ENCODE peak calls at places on chromosomes 7 and 10, in ten cellular contexts. B is fibroblast of lung, V is NB4, S is PC-3, Q is BJ, P is HCT116, K is Panc1, M is pancreas, F is BE2C, Y is astrocyte of the spinal cord. A is an unnamed sample.

GRCh38 chr10:21281765-21282484 is 243.6 kb downstream of the SKIDA1 start:
- DNase-seq in F (no peak), V (no peak), B (no peak), Q (no peak), K (no peak), Y (no peak), M (no peak), P (no peak), S (no peak), A (no peak)

GRCh38 chr10:5488272-5489161 is 10.9 kb downstream of the CALML5 start:
- DNase-seq in B (no peak), K (no peak), V (no peak), Y (no peak), Q (no peak), M (no peak), S (peak), F (no peak), P (peak), A (peak)

GRCh38 chr7:29988391-29989256 is 977 bp downstream of the SCRN1 start:
- DNase-seq in S (peak), M (peak), Y (peak), F (peak), K (peak), V (no peak), B (peak), P (peak), Q (peak), A (peak)

GRCh38 chr7:74203157-74203556 is 6.6 kb upstream of the LAT2 start:
- DNase-seq in Q (no peak), B (peak), S (peak), M (no peak), Y (peak), P (no peak), V (peak), K (no peak), F (peak), A (peak)

GRCh38 chr10:132837905-132838304 is 52.0 kb upstream of the NKX6-2 start:
- DNase-seq in P (no peak), M (peak), B (no peak), F (no peak), K (no peak), S (no peak), Q (no peak), Y (no peak), V (no peak), A (no peak)

GRCh38 chr10:102334106-102334505 is 61.4 kb upstream of the NFKB2 start:
- DNase-seq in Q (no peak), V (no peak), B (peak), K (no peak), S (no peak), F (peak), M (no peak), Y (peak), P (no peak), A (no peak)

GRCh38 chr10:97153276-97153850 is 32.4 kb downstream of the SLIT1 start:
- DNase-seq in P (no peak), V (no peak), K (no peak), M (no peak), Q (no peak), S (no peak), Y (no peak), B (no peak), F (no peak), A (no peak)

GRCh38 chr10:58219875-58220274 is 47.8 kb downstream of the IPMK start:
- DNase-seq in F (no peak), Y (no peak), S (no peak), M (no peak), P (no peak), K (no peak), V (no peak), Q (no peak), B (peak), A (no peak)

GRCh38 chr10:103394180-103394579 is 2.1 kb downstream of the ATP5MK start:
- DNase-seq in P (no peak), M (no peak), K (no peak), S (no peak), Q (no peak), F (no peak), V (peak), B (peak), Y (no peak), A (no peak)

GRCh38 chr7:139853576-139854511 is 24.8 kb downstream of the TBXAS1 start:
- DNase-seq in S (peak), Y (peak), Q (no peak), V (peak), K (no peak), P (no peak), F (no peak), B (peak), M (no peak), A (peak)

GRCh38 chr10:112217413-112218390 is 34.1 kb upstream of the GPAM start:
- DNase-seq in S (no peak), Q (no peak), B (no peak), P (no peak), F (no peak), M (no peak), Y (no peak), V (no peak), K (no peak), A (no peak)

GRCh38 chr7:137832382-137832781 is 14.4 kb downstream of the DGKI start:
- DNase-seq in F (no peak), K (no peak), V (no peak), Y (no peak), B (no peak), S (no peak), M (no peak), P (no peak), Q (no peak), A (no peak)

GRCh38 chr10:14451341-14451740 is 120.6 kb upstream of the FRMD4A start:
- DNase-seq in M (no peak), V (no peak), Y (no peak), S (no peak), P (no peak), Q (no peak), K (no peak), B (peak), F (no peak), A (no peak)

GRCh38 chr10:49486009-49486408 is 52.9 kb downstream of the ERCC6 start:
- DNase-seq in B (no peak), V (no peak), M (no peak), K (no peak), F (no peak), S (no peak), Y (no peak), P (no peak), Q (no peak), A (no peak)

GRCh38 chr10:129915526-129916378 is 48.3 kb downstream of the EBF3 start:
- DNase-seq in F (no peak), V (no peak), B (no peak), M (no peak), Q (no peak), Y (no peak), S (no peak), K (no peak), P (no peak), A (no peak)

GRCh38 chr10:3805791-3806381 is 20.9 kb upstream of the KLF6 start:
- DNase-seq in Q (no peak), M (no peak), S (peak), Y (peak), B (peak), K (no peak), P (peak), F (peak), V (peak), A (peak)

GRCh38 chr7:2231992-2232765 is 566 bp downstream of the MAD1L1 start:
- DNase-seq in Q (no peak), P (no peak), V (peak), S (no peak), Y (no peak), K (no peak), B (peak), M (peak), F (peak), A (no peak)

GRCh38 chr10:117137911-117138642 is at the start of gene VAX1:
- DNase-seq in S (peak), P (no peak), Y (no peak), B (no peak), K (no peak), V (no peak), M (peak), F (no peak), Q (no peak), A (no peak)

GRCh38 chr10:120365872-120366271 is 91.2 kb upstream of the PLPP4 start:
- DNase-seq in K (no peak), S (peak), F (no peak), V (no peak), P (no peak), Y (peak), M (no peak), B (peak), Q (no peak), A (peak)

GRCh38 chr7:98086231-98086855 is 20.3 kb upstream of the LMTK2 start:
- DNase-seq in V (peak), Q (no peak), F (no peak), P (no peak), K (no peak), B (no peak), Y (no peak), M (peak), S (peak), A (peak)

GRCh38 chr7:38699481-38699880 is 68.3 kb upstream of the AMPH start:
- DNase-seq in K (no peak), F (no peak), M (no peak), Q (peak), S (no peak), P (no peak), B (peak), Y (no peak), V (no peak), A (peak)

GRCh38 chr10:49446031-49446430 is 50.1 kb upstream of the DRGX start:
- DNase-seq in Y (peak), K (no peak), V (peak), P (no peak), F (no peak), B (peak), S (peak), M (no peak), Q (no peak), A (peak)

GRCh38 chr7:99393363-99394187 is 14.8 kb downstream of the PDAP1 start:
- DNase-seq in B (no peak), F (peak), M (peak), V (no peak), K (no peak), S (no peak), Y (peak), Q (no peak), P (no peak), A (no peak)

GRCh38 chr10:131288648-131289047 is 22.9 kb downstream of the TCERG1L start:
- DNase-seq in Q (no peak), B (no peak), S (no peak), V (no peak), M (no peak), P (no peak), Y (no peak), K (no peak), F (no peak), A (no peak)

GRCh38 chr10:132248455-132249231 is 59.1 kb downstream of the STK32C start:
- DNase-seq in K (no peak), B (no peak), S (peak), F (peak), V (no peak), M (peak), Y (no peak), P (peak), Q (no peak), A (no peak)

GRCh38 chr10:32189400-32190084 is 133.3 kb upstream of the KIF5B start:
- DNase-seq in S (peak), K (no peak), Q (no peak), B (peak), V (peak), F (no peak), M (no peak), Y (peak), P (peak), A (peak)
- TF ChIP-seq CTCF in S (no peak), K (no peak), Q (peak), B (peak), V (no peak), F (peak), M (peak), Y (peak), P (peak), A (peak)

DNA sequence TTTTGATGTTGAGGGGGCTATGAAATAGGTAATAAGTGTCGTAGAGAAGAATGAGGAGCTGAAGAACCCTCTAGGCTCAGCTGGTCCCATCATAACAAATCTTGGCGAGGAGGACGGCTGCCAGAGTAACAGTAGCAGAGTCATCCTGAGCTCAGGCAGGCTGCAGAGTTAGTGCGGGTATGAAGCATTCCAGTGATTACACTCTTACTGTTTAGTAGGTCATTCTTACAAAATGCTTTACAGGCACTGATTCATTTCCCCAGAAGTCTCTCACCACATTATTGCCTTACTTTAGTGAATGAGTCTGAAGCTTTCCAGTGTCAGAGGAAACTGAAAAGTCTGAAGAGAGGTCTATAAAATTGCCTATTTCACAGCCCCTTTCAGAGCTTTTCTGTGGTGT is 43.9 kb upstream of the GPR158 start:
- DNase-seq in P (no peak), K (no peak), S (peak), F (no peak), Y (peak), V (no peak), Q (no peak), M (no peak), B (peak), A (peak)
- H3K4me3 ChIP-seq in P (no peak), K (no peak), S (no peak), F (no peak), Y (no peak), V (no peak), Q (no peak), M (no peak), B (no peak), A (no peak)

GRCh38 chr10:33273295-33274002 is 61.0 kb downstream of the NRP1 start:
- DNase-seq in P (no peak), Q (peak), Y (peak), S (peak), K (peak), M (peak), F (peak), V (no peak), B (peak), A (peak)
- TF ChIP-seq CTCF in P (no peak), Q (peak), Y (no peak), S (no peak), K (no peak), M (no peak), F (no peak), V (no peak), B (peak), A (peak)

GRCh38 chr10:61836233-61836887 is 65.1 kb upstream of the ARID5B start:
- DNase-seq in Q (no peak), Y (peak), K (no peak), B (peak), P (no peak), V (no peak), M (no peak), F (no peak), S (peak), A (no peak)
- H3K4me3 ChIP-seq in Q (no peak), Y (no peak), K (no peak), B (peak), P (no peak), V (no peak), M (no peak), F (no peak), S (peak), A (no peak)